ENCODE peak calls at places on chromosome 21, in five cellular contexts. One of them, this sample, is unnamed.

GRCh38 chr21:26366781-26367180 is 196.2 kb upstream of the APP start:
- DNase-seq in ovary: no peak
- DNase-seq in tibial nerve: no peak
- DNase-seq in transverse colon: no peak
- DNase-seq in stomach: no peak
- DNase-seq in this sample: no peak

GRCh38 chr21:46660505-46660904 is 25.0 kb downstream of the PRMT2 start:
- DNase-seq in ovary: no peak
- DNase-seq in tibial nerve: no peak
- DNase-seq in transverse colon: no peak
- DNase-seq in stomach: no peak
- DNase-seq in this sample: no peak

GRCh38 chr21:41770901-41771624 is 4.2 kb upstream of the RIPK4 start:
- DNase-seq in ovary: no peak
- DNase-seq in tibial nerve: no peak
- DNase-seq in transverse colon: no peak
- DNase-seq in stomach: no peak
- DNase-seq in this sample: no peak

GRCh38 chr21:44578371-44579055 is 1.9 kb downstream of the KRTAP10-5 start:
- DNase-seq in ovary: no peak
- DNase-seq in tibial nerve: no peak
- DNase-seq in transverse colon: no peak
- DNase-seq in stomach: no peak
- DNase-seq in this sample: no peak

GRCh38 chr21:38914531-38915385 is 109.0 kb downstream of the ETS2 start:
- DNase-seq in ovary: peak
- DNase-seq in tibial nerve: no peak
- DNase-seq in transverse colon: peak
- DNase-seq in stomach: no peak
- DNase-seq in this sample: peak

GRCh38 chr21:44771896-44772525 is 29.6 kb downstream of the UBE2G2 start:
- DNase-seq in ovary: no peak
- DNase-seq in tibial nerve: no peak
- DNase-seq in transverse colon: no peak
- DNase-seq in stomach: peak
- DNase-seq in this sample: no peak

GRCh38 chr21:45248893-45249381 is 38.8 kb downstream of the POFUT2 start:
- DNase-seq in ovary: no peak
- DNase-seq in tibial nerve: no peak
- DNase-seq in transverse colon: peak
- DNase-seq in stomach: no peak
- DNase-seq in this sample: peak

GRCh38 chr21:34221331-34222030 is 142.3 kb upstream of the KCNE2 start:
- DNase-seq in ovary: no peak
- DNase-seq in tibial nerve: no peak
- DNase-seq in transverse colon: no peak
- DNase-seq in stomach: no peak
- DNase-seq in this sample: no peak

GRCh38 chr21:35924714-35925301 is 135.5 kb downstream of the SETD4 start:
- DNase-seq in ovary: no peak
- DNase-seq in tibial nerve: peak
- DNase-seq in transverse colon: no peak
- DNase-seq in stomach: no peak
- DNase-seq in this sample: peak

GRCh38 chr21:31132574-31133242 is 94.4 kb upstream of the KRTAP19-8 start:
- DNase-seq in ovary: no peak
- DNase-seq in tibial nerve: no peak
- DNase-seq in transverse colon: peak
- DNase-seq in stomach: no peak
- DNase-seq in this sample: no peak

GRCh38 chr21:38503588-38503987 is 5.3 kb upstream of the ERG start:
- DNase-seq in ovary: no peak
- DNase-seq in tibial nerve: no peak
- DNase-seq in transverse colon: no peak
- DNase-seq in stomach: no peak
- DNase-seq in this sample: no peak

GRCh38 chr21:44517175-44517899 is 22.7 kb downstream of the KRTAP10-1 start:
- DNase-seq in ovary: no peak
- DNase-seq in tibial nerve: no peak
- DNase-seq in transverse colon: no peak
- DNase-seq in stomach: peak
- DNase-seq in this sample: no peak

GRCh38 chr21:28419110-28419509 is 573.6 kb downstream of the LTN1 start:
- DNase-seq in ovary: no peak
- DNase-seq in tibial nerve: no peak
- DNase-seq in transverse colon: no peak
- DNase-seq in stomach: no peak
- DNase-seq in this sample: no peak

GRCh38 chr21:42028754-42029385 is 18.7 kb upstream of the ZBTB21 start:
- DNase-seq in ovary: no peak
- DNase-seq in tibial nerve: no peak
- DNase-seq in transverse colon: peak
- DNase-seq in stomach: no peak
- DNase-seq in this sample: peak

GRCh38 chr21:39373634-39374033 is 24.7 kb upstream of the HMGN1 start:
- DNase-seq in ovary: no peak
- DNase-seq in tibial nerve: no peak
- DNase-seq in transverse colon: no peak
- DNase-seq in stomach: no peak
- DNase-seq in this sample: no peak

GRCh38 chr21:34133802-34134201 is 60.4 kb downstream of the MRPS6 start:
- DNase-seq in ovary: no peak
- DNase-seq in tibial nerve: no peak
- DNase-seq in transverse colon: no peak
- DNase-seq in stomach: no peak
- DNase-seq in this sample: no peak

GRCh38 chr21:42056996-42057689 is 14.0 kb upstream of the UMODL1 start:
- DNase-seq in ovary: no peak
- DNase-seq in tibial nerve: no peak
- DNase-seq in transverse colon: peak
- DNase-seq in stomach: peak
- DNase-seq in this sample: no peak

GRCh38 chr21:30518876-30519275 is 16.9 kb upstream of the KRTAP19-5 start:
- DNase-seq in ovary: no peak
- DNase-seq in tibial nerve: no peak
- DNase-seq in transverse colon: no peak
- DNase-seq in stomach: no peak
- DNase-seq in this sample: no peak

GRCh38 chr21:45629046-45629981 is 14.2 kb upstream of the PCBP3 start:
- DNase-seq in ovary: no peak
- DNase-seq in tibial nerve: no peak
- DNase-seq in transverse colon: no peak
- DNase-seq in stomach: no peak
- DNase-seq in this sample: no peak

GRCh38 chr21:45913416-45913765 is 68.2 kb upstream of the COL6A1 start:
- DNase-seq in ovary: no peak
- DNase-seq in tibial nerve: no peak
- DNase-seq in transverse colon: no peak
- DNase-seq in stomach: no peak
- DNase-seq in this sample: no peak

GRCh38 chr21:34635307-34635706 is 20.4 kb upstream of the RCAN1 start:
- DNase-seq in ovary: no peak
- DNase-seq in tibial nerve: no peak
- DNase-seq in transverse colon: no peak
- DNase-seq in stomach: no peak
- DNase-seq in this sample: no peak

GRCh38 chr21:29261555-29262540 is 36.9 kb upstream of the BACH1 start:
- DNase-seq in ovary: no peak
- DNase-seq in tibial nerve: no peak
- DNase-seq in transverse colon: no peak
- DNase-seq in stomach: no peak
- DNase-seq in this sample: no peak

GRCh38 chr21:45617021-45617930 is 26.2 kb upstream of the PCBP3 start:
- DNase-seq in ovary: no peak
- DNase-seq in tibial nerve: no peak
- DNase-seq in transverse colon: no peak
- DNase-seq in stomach: no peak
- DNase-seq in this sample: peak

GRCh38 chr21:29215709-29216108 is 83.0 kb upstream of the BACH1 start:
- DNase-seq in ovary: no peak
- DNase-seq in tibial nerve: no peak
- DNase-seq in transverse colon: no peak
- DNase-seq in stomach: no peak
- DNase-seq in this sample: no peak

GRCh38 chr21:45826733-45827692 is 154.6 kb upstream of the COL6A1 start:
- DNase-seq in ovary: no peak
- DNase-seq in tibial nerve: no peak
- DNase-seq in transverse colon: no peak
- DNase-seq in stomach: no peak
- DNase-seq in this sample: no peak

GRCh38 chr21:45983981-45984551 is 2.5 kb downstream of the COL6A1 start:
- DNase-seq in ovary: peak
- DNase-seq in tibial nerve: no peak
- DNase-seq in transverse colon: peak
- DNase-seq in stomach: no peak
- DNase-seq in this sample: peak

GRCh38 chr21:34834852-34835501 is 166.2 kb downstream of the CLIC6 start:
- DNase-seq in ovary: no peak
- DNase-seq in tibial nerve: no peak
- DNase-seq in transverse colon: no peak
- DNase-seq in stomach: no peak
- DNase-seq in this sample: no peak

GRCh38 chr21:41589131-41589530 is 81.2 kb upstream of the TMPRSS2 start:
- DNase-seq in ovary: peak
- DNase-seq in tibial nerve: no peak
- DNase-seq in transverse colon: no peak
- DNase-seq in stomach: peak
- DNase-seq in this sample: no peak

GRCh38 chr21:20013851-20014250 is 984.4 kb upstream of the NCAM2 start:
- DNase-seq in ovary: no peak
- DNase-seq in tibial nerve: no peak
- DNase-seq in transverse colon: no peak
- DNase-seq in stomach: no peak
- DNase-seq in this sample: no peak

GRCh38 chr21:41290106-41290799 is 26.3 kb upstream of the FAM3B start:
- DNase-seq in ovary: no peak
- DNase-seq in tibial nerve: no peak
- DNase-seq in transverse colon: no peak
- DNase-seq in stomach: no peak
- DNase-seq in this sample: no peak

DNA sequence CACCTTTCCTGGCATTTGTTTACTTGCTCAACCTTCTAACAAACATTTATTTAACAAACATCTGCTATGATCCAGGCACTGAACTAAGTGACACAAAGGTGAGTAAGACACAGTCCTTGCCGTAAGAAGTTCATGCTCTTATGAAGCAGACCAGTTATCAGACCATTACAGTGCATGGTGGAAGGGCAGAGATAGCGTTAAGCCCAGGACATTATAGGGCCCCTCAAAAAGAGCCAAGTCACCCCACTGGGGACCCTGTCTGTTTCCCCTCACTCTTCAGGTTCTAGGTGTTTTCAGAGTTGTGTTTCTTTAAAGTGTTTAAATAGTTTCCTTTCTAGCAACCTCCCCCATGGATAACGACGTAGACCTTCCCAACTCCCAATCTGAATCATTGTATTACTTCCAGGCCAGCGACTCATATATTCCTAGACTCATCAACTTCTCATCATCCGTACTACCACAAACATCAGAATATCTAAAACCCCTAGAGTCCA is 39.3 kb downstream of the TCP10L start:
- DNase-seq in ovary: no peak
- DNase-seq in tibial nerve: no peak
- DNase-seq in transverse colon: no peak
- DNase-seq in stomach: no peak
- DNase-seq in this sample: no peak
- TF ChIP-seq EP300 in ovary: no peak
- TF ChIP-seq EP300 in tibial nerve: no peak
- TF ChIP-seq EP300 in transverse colon: no peak
- TF ChIP-seq EP300 in stomach: no peak
- TF ChIP-seq EP300 in this sample: no peak

DNA sequence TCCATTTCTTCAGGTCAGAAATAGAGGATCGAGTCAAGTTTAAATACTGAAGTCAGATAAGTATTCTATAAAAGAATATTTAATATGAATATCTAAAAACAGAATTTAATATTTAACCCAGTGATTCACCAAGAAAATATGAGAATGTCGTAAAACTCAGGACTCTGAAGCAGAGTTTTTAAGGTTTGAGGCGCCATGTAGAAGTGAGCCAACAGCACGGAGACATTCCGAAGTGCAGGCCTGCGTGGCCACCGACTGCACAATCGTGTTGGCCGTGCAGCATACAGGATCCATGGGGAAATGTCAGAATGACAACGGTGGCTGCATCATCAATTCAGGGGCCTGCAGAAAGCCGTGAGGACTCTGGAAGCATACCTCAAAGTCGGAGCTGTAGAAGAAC is 23.4 kb downstream of the MRAP start:
- DNase-seq in ovary: no peak
- DNase-seq in tibial nerve: no peak
- DNase-seq in transverse colon: no peak
- DNase-seq in stomach: no peak
- DNase-seq in this sample: no peak
- H3K4me3 ChIP-seq in ovary: no peak
- H3K4me3 ChIP-seq in tibial nerve: no peak
- H3K4me3 ChIP-seq in transverse colon: no peak
- H3K4me3 ChIP-seq in stomach: no peak
- H3K4me3 ChIP-seq in this sample: no peak

DNA sequence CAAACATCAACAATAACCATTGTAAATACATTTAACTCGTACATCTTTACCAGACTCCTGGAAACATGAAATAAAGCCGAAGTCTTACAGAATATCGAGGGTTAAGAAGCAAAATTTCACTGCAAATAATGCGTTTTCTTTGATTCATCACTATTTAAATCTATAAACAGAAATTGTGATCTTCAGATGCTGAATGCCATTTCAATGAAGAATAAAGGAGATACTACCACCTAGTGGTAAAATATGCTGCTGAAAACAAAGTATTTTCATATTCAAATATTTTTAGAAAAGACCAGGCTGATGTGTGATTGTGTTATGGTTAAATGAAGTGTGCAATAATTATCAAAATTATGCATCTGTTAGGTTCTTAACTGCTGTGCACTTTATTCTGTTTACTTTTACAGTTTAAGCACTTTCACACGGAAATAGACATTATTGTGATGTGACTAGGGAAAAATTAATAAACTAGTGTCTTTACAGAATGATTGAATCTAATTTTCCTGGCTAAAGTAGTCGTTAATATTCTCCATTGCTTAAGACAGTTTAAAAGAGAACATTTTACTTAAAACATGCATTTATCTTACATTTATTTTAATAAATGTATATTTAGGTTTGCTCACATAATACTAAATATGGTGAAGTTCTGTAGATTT is 1093.1 kb downstream of the MRPL39 start:
- DNase-seq in ovary: no peak
- DNase-seq in tibial nerve: no peak
- DNase-seq in transverse colon: no peak
- DNase-seq in stomach: no peak
- DNase-seq in this sample: no peak
- TF ChIP-seq CTCF in ovary: no peak
- TF ChIP-seq CTCF in tibial nerve: no peak
- TF ChIP-seq CTCF in transverse colon: no peak
- TF ChIP-seq CTCF in stomach: peak
- TF ChIP-seq CTCF in this sample: no peak

DNA sequence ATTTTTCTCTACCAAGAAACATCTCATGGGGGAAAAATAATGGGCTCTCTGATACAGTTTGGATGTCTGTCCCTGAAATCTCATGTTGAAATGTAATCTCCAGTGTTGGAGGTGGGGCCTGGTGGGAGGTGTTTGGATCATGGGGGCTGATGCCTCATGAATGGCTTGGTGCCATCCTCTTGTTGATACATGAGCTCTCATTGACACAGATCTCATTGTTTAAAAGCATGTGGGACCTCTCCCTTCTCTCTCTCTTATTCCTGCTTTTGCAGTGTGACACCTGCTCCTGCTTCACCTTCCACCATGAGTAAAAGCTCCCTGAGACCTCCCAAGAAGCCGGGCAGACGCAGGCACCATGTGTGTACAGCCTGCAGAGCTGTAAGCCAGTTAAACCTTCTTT is 332.5 kb upstream of the NRIP1 start:
- DNase-seq in ovary: no peak
- DNase-seq in tibial nerve: no peak
- DNase-seq in transverse colon: no peak
- DNase-seq in stomach: no peak
- DNase-seq in this sample: no peak
- TF ChIP-seq EP300 in ovary: no peak
- TF ChIP-seq EP300 in tibial nerve: no peak
- TF ChIP-seq EP300 in transverse colon: no peak
- TF ChIP-seq EP300 in stomach: no peak
- TF ChIP-seq EP300 in this sample: no peak

This sample was measured in sigmoid colon.